ENCODE peak calls at places on chromosomes 4 and X, in seven cellular contexts. B is uterus, T is suprapubic skin, J is OCI-LY7, Y is Calu3, L is astrocyte of the spinal cord, E is transverse colon. C is an unnamed sample.

GRCh38 chr4:38162240-38162784 is 202.1 kb downstream of the PTTG2 start:
- DNase-seq in Y (peak; percentile 73), L (peak; percentile 94), B (peak; percentile 49), T (no peak), E (no peak), J (no peak), C (no peak)

GRCh38 chrX:64394874-64395567 is at the start of gene MTMR8:
- DNase-seq in E (peak; percentile 83), T (peak; percentile 81), L (peak; percentile 0), Y (peak; percentile 81), J (peak; percentile 85), B (peak; percentile 61), C (peak; percentile 76)

GRCh38 chr4:129804458-129804981 is 708.6 kb downstream of the C4orf33 start:
- DNase-seq in B (no peak), L (no peak), E (no peak), Y (no peak), T (no peak), J (no peak), C (no peak)

GRCh38 chr4:6769138-6769983 is 13.2 kb upstream of the KIAA0232 start:
- DNase-seq in B (no peak), Y (no peak), T (no peak), J (no peak), E (no peak), L (no peak), C (no peak)

GRCh38 chr4:124803641-124804040 is 91.1 kb upstream of the ANKRD50 start:
- DNase-seq in B (no peak), T (no peak), Y (no peak), L (peak; percentile 18), J (no peak), E (no peak), C (no peak)

GRCh38 chr4:84814100-84814750 is 152.3 kb downstream of the WDFY3 start:
- DNase-seq in J (no peak), B (peak; percentile 24), L (peak; percentile 87), E (no peak), Y (peak; percentile 48), T (no peak), C (no peak)

GRCh38 chr4:69503558-69503957 is 7.9 kb upstream of the UGT2B4 start:
- DNase-seq in J (no peak), B (no peak), T (no peak), Y (no peak), L (no peak), E (no peak), C (no peak)

GRCh38 chr4:3623106-3623505 is 90.9 kb upstream of the LRPAP1 start:
- DNase-seq in E (no peak), L (no peak), Y (no peak), B (no peak), J (no peak), T (no peak), C (no peak)

GRCh38 chr4:138242076-138242829 is at the start of gene SLC7A11:
- DNase-seq in Y (peak; percentile 79), B (peak; percentile 26), T (no peak), J (peak; percentile 97), E (peak; percentile 83), L (peak; percentile 99), C (no peak)

GRCh38 chr4:87543835-87544461 is 14.8 kb upstream of the SPARCL1 start:
- DNase-seq in B (peak; percentile 61), E (no peak), J (no peak), Y (peak; percentile 32), L (peak; percentile 65), T (no peak), C (no peak)

GRCh38 chr4:53019485-53020382 is 157.6 kb downstream of the RASL11B start:
- DNase-seq in E (no peak), B (no peak), T (no peak), J (no peak), L (peak; percentile 39), Y (no peak), C (no peak)

GRCh38 chr4:186557486-186557885 is 2.1 kb upstream of the MTNR1A start:
- DNase-seq in L (peak; percentile 28), B (no peak), E (no peak), J (no peak), T (no peak), Y (no peak), C (no peak)

GRCh38 chr4:174318829-174319764 is 35.4 kb downstream of the CEP44 start:
- DNase-seq in J (peak; percentile 50), L (peak; percentile 60), T (no peak), B (no peak), E (no peak), Y (no peak), C (no peak)

GRCh38 chr4:996030-996993 is 3.1 kb upstream of the SLC26A1 start:
- DNase-seq in L (no peak), T (no peak), J (no peak), B (no peak), Y (no peak), E (no peak), C (no peak)

GRCh38 chr4:8341691-8342090 is 72.1 kb downstream of the HTRA3 start:
- DNase-seq in T (peak; percentile 79), E (no peak), Y (no peak), L (no peak), B (peak; percentile 68), J (no peak), C (peak; percentile 49)

GRCh38 chr4:109739547-109739946 is 9.7 kb upstream of the PLA2G12A start:
- DNase-seq in J (no peak), B (no peak), L (no peak), E (no peak), T (no peak), Y (no peak), C (no peak)

GRCh38 chrX:85698921-85699320 is 319.5 kb upstream of the POF1B start:
- DNase-seq in Y (no peak), L (no peak), B (no peak), J (no peak), T (no peak), E (no peak), C (no peak)

GRCh38 chr4:52712172-52712990 is 38.8 kb downstream of the ERVMER34-1 start:
- DNase-seq in L (peak; percentile 98), T (peak; percentile 100), E (peak; percentile 99), J (peak; percentile 97), Y (peak; percentile 96), B (peak; percentile 98), C (peak; percentile 98)

GRCh38 chr4:65661469-65661868 is 8.8 kb downstream of the EPHA5 start:
- DNase-seq in T (no peak), L (peak; percentile 50), J (no peak), B (no peak), E (no peak), Y (no peak), C (no peak)

GRCh38 chr4:119629142-119629471 is 503 bp upstream of the PDE5A start:
- DNase-seq in E (no peak), J (no peak), L (no peak), T (no peak), B (no peak), Y (no peak), C (no peak)

GRCh38 chr4:1752284-1753041 is 31.1 kb downstream of the TACC3 start:
- DNase-seq in L (no peak), Y (peak; percentile 44), B (no peak), J (no peak), E (peak; percentile 24), T (no peak), C (no peak)

GRCh38 chrX:31099536-31100090 is 27.8 kb upstream of the FTHL17 start:
- DNase-seq in E (no peak), B (no peak), Y (no peak), T (no peak), L (no peak), J (no peak), C (no peak)

GRCh38 chr4:143335979-143336827 is 473 bp upstream of the GAB1 start:
- DNase-seq in B (peak; percentile 93), T (peak; percentile 92), L (peak; percentile 94), J (peak; percentile 74), Y (peak; percentile 76), E (peak; percentile 92), C (peak; percentile 91)

GRCh38 chrX:24153175-24153795 is 3.8 kb downstream of the ZFX start:
- DNase-seq in E (no peak), B (no peak), Y (no peak), T (no peak), J (peak; percentile 47), L (no peak), C (no peak)

GRCh38 chr4:83083925-83084475 is 30.5 kb downstream of the PLAC8 start:
- DNase-seq in J (no peak), B (no peak), Y (no peak), L (no peak), T (no peak), E (peak; percentile 32), C (no peak)

GRCh38 chr4:113293043-113293560 is 243.6 kb downstream of the ANK2 start:
- DNase-seq in B (no peak), E (no peak), J (no peak), L (peak; percentile 78), Y (no peak), T (no peak), C (no peak)

GRCh38 chrX:104668550-104668949 is 102.6 kb downstream of the IL1RAPL2 start:
- DNase-seq in J (peak; percentile 57), B (no peak), T (no peak), E (no peak), Y (no peak), L (peak; percentile 34), C (no peak)

GRCh38 chr4:108130955-108131354 is 37.8 kb downstream of the LEF1 start:
- DNase-seq in B (no peak), L (no peak), E (no peak), Y (no peak), J (no peak), T (no peak), C (no peak)

GRCh38 chrX:79604364-79604763 is 237.2 kb upstream of the ITM2A start:
- DNase-seq in Y (no peak), B (no peak), L (no peak), E (peak; percentile 36), J (no peak), T (no peak), C (no peak)

DNA sequence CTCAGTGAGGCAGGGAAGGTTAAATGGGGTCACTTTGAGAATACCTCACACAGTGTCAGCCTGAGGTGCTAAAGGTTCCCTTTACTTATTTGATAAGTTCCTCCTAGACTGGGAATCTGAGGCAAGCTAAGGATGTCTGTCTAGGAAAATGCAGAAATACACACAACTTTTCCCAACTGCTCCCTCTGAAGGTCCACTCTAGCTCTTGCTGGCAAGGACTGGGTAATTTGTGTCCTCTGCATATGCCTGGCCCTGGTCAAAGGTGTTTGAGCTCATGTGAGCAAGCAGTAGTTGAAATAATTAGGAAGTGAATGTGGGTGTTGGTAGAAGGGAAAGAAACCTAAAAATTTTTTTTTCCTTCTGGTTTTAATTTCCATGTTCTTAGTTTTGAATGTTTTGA is 21.3 kb downstream of the TXLNG start:
- DNase-seq in Y (peak; percentile 21), T (no peak), E (no peak), L (peak; percentile 55), B (no peak), J (no peak), C (no peak)
- TF ChIP-seq CTCF in Y (no peak), T (no peak), E (no peak), L (peak; percentile 70), B (no peak), J (no peak), C (peak; percentile 50)

GRCh38 chr4:56907489-56908205 is at the start of gene REST:
- DNase-seq in L (peak; percentile 56), J (peak; percentile 86), B (peak; percentile 72), E (peak; percentile 88), Y (peak; percentile 72), T (peak; percentile 87), C (peak; percentile 89)
- TF ChIP-seq CTCF in L (no peak), J (no peak), B (no peak), E (no peak), Y (no peak), T (no peak), C (no peak)

GRCh38 chr4:145982791-145983190 is 44.2 kb upstream of the ZNF827 start:
- DNase-seq in L (no peak), B (no peak), T (no peak), E (no peak), J (no peak), Y (no peak), C (no peak)
- TF ChIP-seq CTCF in L (no peak), B (no peak), T (no peak), E (no peak), J (no peak), Y (no peak), C (no peak)

GRCh38 chrX:16975233-16975632 is 28.8 kb downstream of the REPS2 start:
- DNase-seq in T (no peak), Y (no peak), B (no peak), L (no peak), J (no peak), E (no peak), C (no peak)
- TF ChIP-seq CTCF in T (no peak), Y (no peak), B (no peak), L (no peak), J (no peak), E (no peak), C (no peak)